ENCODE peak calls at places on chromosomes 3 and 15, in five cellular contexts. K is cardiac muscle cell, R is psoas muscle, I is tibial artery, D is adrenal gland. Z is an unnamed sample.

GRCh38 chr3:12177131-12177530 is 18.4 kb upstream of the TIMP4 start:
- DNase-seq in K (peak; percentile 54), R (no peak), I (no peak), D (no peak), Z (no peak)

GRCh38 chr3:172666181-172666872 is 44.5 kb downstream of the NCEH1 start:
- DNase-seq in K (peak; percentile 73), R (no peak), I (no peak), D (peak; percentile 53), Z (no peak)

GRCh38 chr3:38646630-38647029 is 2.9 kb downstream of the SCN5A start:
- DNase-seq in K (peak; percentile 54), R (no peak), I (peak; percentile 29), D (no peak), Z (peak; percentile 51)

GRCh38 chr3:28972921-28973320 is 307.9 kb upstream of the RBMS3 start:
- DNase-seq in K (peak; percentile 38), R (no peak), I (no peak), D (no peak), Z (no peak)

GRCh38 chr3:25594007-25594502 is 70.7 kb downstream of the TOP2B start:
- DNase-seq in K (peak; percentile 88), R (no peak), I (no peak), D (no peak), Z (peak; percentile 58)

GRCh38 chr3:88057650-88058321 is 1.0 kb downstream of the CGGBP1 start:
- DNase-seq in K (peak; percentile 54), R (no peak), I (no peak), D (no peak), Z (no peak)

GRCh38 chr3:14228611-14229470 is 50.2 kb downstream of the LSM3 start:
- DNase-seq in K (no peak), R (no peak), I (no peak), D (no peak), Z (no peak)

GRCh38 chr15:58513008-58513407 is 81.2 kb downstream of the LIPC start:
- DNase-seq in K (no peak), R (no peak), I (no peak), D (no peak), Z (no peak)

GRCh38 chr3:125107384-125107783 is 51.6 kb upstream of the HEG1 start:
- DNase-seq in K (no peak), R (no peak), I (no peak), D (no peak), Z (no peak)

GRCh38 chr3:34263014-34263714 is 464.7 kb downstream of the PDCD6IP start:
- DNase-seq in K (no peak), R (no peak), I (no peak), D (no peak), Z (no peak)

GRCh38 chr15:61828008-61828407 is 232.2 kb downstream of the VPS13C start:
- DNase-seq in K (no peak), R (no peak), I (no peak), D (no peak), Z (no peak)

GRCh38 chr3:4398906-4399305 is 68.2 kb downstream of the SUMF1 start:
- DNase-seq in K (no peak), R (no peak), I (no peak), D (no peak), Z (no peak)

GRCh38 chr3:155495387-155495786 is 201.9 kb upstream of the STRIT1 start:
- DNase-seq in K (no peak), R (no peak), I (no peak), D (no peak), Z (no peak)

GRCh38 chr3:123069021-123069381 is 2.2 kb downstream of the PDIA5 start:
- DNase-seq in K (no peak), R (no peak), I (no peak), D (no peak), Z (no peak)
- H3K4me3 ChIP-seq in K (no peak overlapping the region), R (no peak overlapping the region), I (no peak overlapping the region), D (peak overlapping the region; percentile 72), Z (no peak overlapping the region)

GRCh38 chr3:16841354-16841753 is 43.4 kb upstream of the PLCL2 start:
- DNase-seq in K (no peak), R (no peak), I (no peak), D (no peak), Z (no peak)

GRCh38 chr3:16838561-16838960 is 46.2 kb upstream of the PLCL2 start:
- DNase-seq in K (no peak), R (peak; percentile 78), I (no peak), D (peak; percentile 77), Z (no peak)

GRCh38 chr3:16837602-16838001 is 47.2 kb upstream of the PLCL2 start:
- DNase-seq in K (no peak), R (peak; percentile 92), I (no peak), D (peak; percentile 72), Z (no peak)

GRCh38 chr3:16840111-16840444 is 44.7 kb upstream of the PLCL2 start:
- DNase-seq in K (no peak), R (no peak), I (no peak), D (no peak), Z (no peak)

DNA sequence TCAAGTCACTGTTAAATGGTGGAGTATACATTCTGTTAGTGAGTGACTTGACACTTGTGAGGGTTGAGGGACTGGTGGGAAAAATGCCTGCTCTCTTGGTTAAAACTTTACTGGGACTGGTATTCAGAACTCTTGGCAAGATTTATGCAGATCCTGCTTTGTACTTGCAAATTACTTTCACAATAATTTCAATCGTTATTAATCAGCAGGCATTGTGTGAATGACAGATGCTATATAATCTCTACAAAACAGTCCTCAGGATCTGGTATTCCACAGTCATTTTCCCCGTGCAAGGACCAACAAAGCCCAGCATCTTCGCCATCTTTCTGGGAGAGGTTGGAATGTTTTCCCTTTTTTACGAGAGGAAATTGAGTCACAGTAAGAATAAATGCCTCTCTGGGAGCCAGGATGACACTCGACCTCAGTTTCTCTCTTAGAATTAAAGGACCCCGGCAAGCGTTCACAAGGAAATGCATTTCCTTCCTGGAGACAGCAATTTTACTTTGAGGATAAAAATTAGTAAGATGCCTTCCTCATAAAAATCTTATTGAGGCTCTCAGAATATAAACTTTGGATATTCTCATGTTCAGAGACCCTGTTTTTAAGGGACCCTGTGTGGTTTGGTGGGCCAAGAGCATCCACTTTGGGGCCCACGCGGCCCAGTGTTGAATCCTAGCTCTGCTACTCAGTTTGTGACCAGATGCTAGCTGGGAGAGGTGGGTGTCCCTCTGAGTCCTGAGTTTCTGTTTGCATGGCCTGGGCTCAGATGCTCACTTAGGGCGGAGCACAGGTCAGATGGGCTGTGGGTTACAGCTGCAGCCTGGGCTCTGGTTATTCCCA is 45.3 kb upstream of the PLCL2 start:
- DNase-seq in K (no peak), R (peak; percentile 43), I (no peak), D (no peak), Z (no peak)
- H3K4me1 ChIP-seq in K (peaks cover 25% of the 10 kb centered on the region), R (peaks cover 40% of the 10 kb centered on the region), I (no peaks in the 10 kb centered on the region), D (peaks cover 35% of the 10 kb centered on the region), Z (peaks cover 47% of the 10 kb centered on the region)

DNA sequence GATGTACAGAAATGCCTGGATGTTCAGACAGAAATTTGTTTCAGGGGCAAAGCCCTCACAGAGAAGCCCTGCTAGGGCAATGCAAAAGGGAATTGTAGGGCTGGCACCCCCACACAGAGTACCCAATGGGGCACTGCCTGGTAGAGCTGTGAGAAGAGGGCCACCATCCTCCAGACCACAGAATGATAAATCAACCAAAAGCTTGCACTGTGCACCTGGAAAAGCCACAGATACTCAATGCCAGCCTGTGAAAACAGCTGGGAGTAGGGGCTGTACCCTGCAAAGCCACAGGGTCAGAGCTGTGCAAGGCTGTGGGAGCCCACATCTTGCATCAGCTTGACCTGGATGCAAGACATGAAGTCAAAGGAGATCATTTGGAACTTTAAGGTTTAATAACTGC is 477.9 kb upstream of the NECTIN3 start:
- DNase-seq in K (no peak), R (no peak), I (no peak), D (no peak), Z (no peak)
- H3K9me3 ChIP-seq in K (no peaks in the 10 kb centered on the region), R (peaks cover 5% of the 10 kb centered on the region), I (no peaks in the 10 kb centered on the region), D (no peaks in the 10 kb centered on the region), Z (no peaks in the 10 kb centered on the region)

GRCh38 chr15:98712845-98713584 is 64.7 kb downstream of the IGF1R start:
- DNase-seq in K (no peak), R (no peak), I (no peak), D (no peak), Z (no peak)

GRCh38 chr15:98715890-98716443 is 67.6 kb downstream of the IGF1R start:
- DNase-seq in K (no peak), R (peak; percentile 67), I (no peak), D (no peak), Z (no peak)

GRCh38 chr15:98715401-98715800 is 67.1 kb downstream of the IGF1R start:
- DNase-seq in K (no peak), R (no peak), I (peak; percentile 75), D (no peak), Z (no peak)

GRCh38 chr15:98713585-98714001 is 65.3 kb downstream of the IGF1R start:
- DNase-seq in K (no peak), R (no peak), I (no peak), D (no peak), Z (no peak)

DNA sequence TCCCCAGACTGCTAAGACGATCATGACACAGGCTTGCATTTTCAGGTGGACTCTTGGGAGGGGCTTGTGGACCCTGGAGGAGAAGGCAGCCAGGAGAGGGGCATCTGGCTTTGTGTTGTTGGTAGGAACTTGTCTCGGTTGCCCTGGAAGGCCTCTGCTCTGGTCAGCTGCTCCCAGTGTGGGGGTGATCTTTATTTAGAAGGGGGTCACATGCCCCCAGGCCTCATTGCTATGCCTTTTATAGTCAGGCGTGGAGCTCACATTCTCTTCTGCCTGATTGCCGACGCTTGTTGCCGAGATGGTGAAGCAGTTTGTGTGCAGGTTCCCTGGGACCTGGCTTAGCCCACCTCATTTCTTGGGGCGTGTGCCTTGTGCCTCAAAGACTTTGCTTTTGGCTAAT is 66.6 kb downstream of the IGF1R start:
- DNase-seq in K (no peak), R (no peak), I (peak; percentile 77), D (no peak), Z (no peak)
- H3K4me3 ChIP-seq in K (no peak overlapping the region), R (no peak overlapping the region), I (no peak overlapping the region), D (no peak overlapping the region), Z (no peak overlapping the region)

GRCh38 chr15:64146885-64147681 is 4.4 kb upstream of the SNX22 start:
- DNase-seq in K (peak; percentile 58), R (no peak), I (peak; percentile 33), D (no peak), Z (no peak)

GRCh38 chr15:64148581-64148980 is 3.0 kb upstream of the SNX22 start:
- DNase-seq in K (no peak), R (no peak), I (no peak), D (no peak), Z (no peak)

GRCh38 chr15:64149424-64150235 is 1.9 kb upstream of the SNX22 start:
- DNase-seq in K (peak; percentile 41), R (no peak), I (peak; percentile 16), D (no peak), Z (no peak)

GRCh38 chr15:64146520-64146884 is 5.0 kb upstream of the SNX22 start:
- DNase-seq in K (no peak), R (no peak), I (no peak), D (no peak), Z (no peak)

GRCh38 chr15:64148168-64148567 is 3.4 kb upstream of the SNX22 start:
- DNase-seq in K (no peak), R (no peak), I (peak; percentile 40), D (no peak), Z (no peak)
- H3K4me1 ChIP-seq in K (peaks cover 17% of the 10 kb centered on the region), R (peaks cover 21% of the 10 kb centered on the region), I (peaks cover 6% of the 10 kb centered on the region), D (peaks cover 24% of the 10 kb centered on the region), Z (no peaks in the 10 kb centered on the region)